ENCODE peak calls at places on chromosomes 4 and X, in nine cellular contexts. C, Y, B, H, O, I, D, R and Q are unnamed samples.

GRCh38 chr4:74423101-74423500 is 21.8 kb upstream of the AREG start:
- DNase-seq in C (no peak), Y (no peak), B (peak; percentile 65), H (no peak), O (peak; percentile 28), I (no peak), D (no peak), R (no peak), Q (no peak)

GRCh38 chrX:11272290-11272689 is 20.9 kb upstream of the AMELX start:
- DNase-seq in C (no peak), Y (no peak), B (no peak), H (no peak), O (no peak), I (no peak), D (no peak), R (no peak), Q (no peak)

GRCh38 chr4:3291411-3291968 is 1.3 kb upstream of the RGS12 start:
- DNase-seq in C (no peak), Y (peak; percentile 38), B (peak; percentile 40), H (no peak), O (peak; percentile 32), I (no peak), D (peak; percentile 91), R (no peak), Q (no peak)

GRCh38 chr4:179867300-179867878 is 2375.8 kb upstream of the TENM3 start:
- DNase-seq in C (peak; percentile 83), Y (no peak), B (peak; percentile 81), H (peak; percentile 1), O (peak; percentile 80), I (no peak), D (no peak), R (no peak), Q (peak; percentile 32)

GRCh38 chrX:23341452-23341851 is 6.8 kb downstream of the PTCHD1 start:
- DNase-seq in C (no peak), Y (no peak), B (peak; percentile 49), H (no peak), O (peak; percentile 28), I (no peak), D (no peak), R (no peak), Q (no peak)

GRCh38 chrX:68894513-68895338 is 65.9 kb downstream of the EFNB1 start:
- DNase-seq in C (peak; percentile 74), Y (peak; percentile 63), B (peak; percentile 60), H (peak; percentile 55), O (peak; percentile 77), I (no peak), D (peak; percentile 89), R (no peak), Q (no peak)

GRCh38 chr4:7187691-7188090 is 4.6 kb upstream of the SORCS2 start:
- DNase-seq in C (peak; percentile 2), Y (no peak), B (no peak), H (no peak), O (no peak), I (no peak), D (peak; percentile 68), R (no peak), Q (no peak)

GRCh38 chr4:16597829-16598228 is 300.6 kb downstream of the LDB2 start:
- DNase-seq in C (no peak), Y (no peak), B (peak; percentile 9), H (no peak), O (no peak), I (no peak), D (no peak), R (no peak), Q (no peak)

GRCh38 chr4:88719381-88719780 is 21.8 kb upstream of the NAP1L5 start:
- DNase-seq in C (no peak), Y (no peak), B (no peak), H (no peak), O (no peak), I (no peak), D (no peak), R (no peak), Q (no peak)

GRCh38 chr4:146134761-146135160 is 40.8 kb upstream of the LSM6 start:
- DNase-seq in C (no peak), Y (no peak), B (no peak), H (no peak), O (no peak), I (no peak), D (no peak), R (no peak), Q (no peak)

GRCh38 chr4:185587444-185588161 is 52.3 kb upstream of the PDLIM3 start:
- DNase-seq in C (no peak), Y (no peak), B (no peak), H (no peak), O (peak; percentile 61), I (no peak), D (peak; percentile 89), R (peak; percentile 36), Q (no peak)

GRCh38 chr4:153152453-153153338 is 51.5 kb upstream of the TRIM2 start:
- DNase-seq in C (peak; percentile 81), Y (peak; percentile 33), B (peak; percentile 73), H (peak; percentile 30), O (peak; percentile 67), I (peak; percentile 58), D (peak; percentile 87), R (no peak), Q (peak; percentile 25)

GRCh38 chrX:106894978-106895452 is 8.1 kb downstream of the RIPPLY1 start:
- DNase-seq in C (no peak), Y (no peak), B (peak; percentile 47), H (peak; percentile 9), O (no peak), I (no peak), D (no peak), R (no peak), Q (no peak)

GRCh38 chr4:186104114-186104894 is at the start of gene FAM149A:
- DNase-seq in C (peak; percentile 19), Y (peak; percentile 38), B (peak; percentile 73), H (peak; percentile 35), O (peak; percentile 37), I (no peak), D (no peak), R (peak; percentile 20), Q (peak; percentile 27)

DNA sequence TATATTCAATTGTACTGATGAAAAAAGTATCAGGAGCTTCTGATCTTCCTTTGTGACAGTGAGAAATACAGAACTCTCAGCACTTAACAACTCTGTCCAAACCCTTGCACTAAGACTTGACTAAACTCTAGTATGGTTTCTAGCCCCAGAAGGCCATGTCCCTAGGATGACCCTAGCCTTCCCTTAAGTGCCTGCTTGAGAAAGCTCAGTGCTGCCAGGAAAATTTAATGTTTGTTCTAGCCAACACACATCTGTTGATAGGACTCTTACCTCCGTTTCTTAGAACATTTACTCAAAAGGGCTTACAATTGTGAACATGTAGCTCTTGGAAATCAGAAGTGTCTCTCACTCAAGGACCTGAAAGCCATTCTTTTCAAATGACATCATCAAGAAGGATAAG is 1055.2 kb upstream of the FTHL17 start:
- DNase-seq in C (no peak), Y (no peak), B (no peak), H (no peak), O (peak; percentile 36), I (no peak), D (no peak), R (no peak), Q (no peak)
- TF ChIP-seq CTCF in C (no peak), Y (no peak), B (no peak), H (no peak), O (no peak), I (no peak), D (no peak), R (no peak), Q (no peak)

DNA sequence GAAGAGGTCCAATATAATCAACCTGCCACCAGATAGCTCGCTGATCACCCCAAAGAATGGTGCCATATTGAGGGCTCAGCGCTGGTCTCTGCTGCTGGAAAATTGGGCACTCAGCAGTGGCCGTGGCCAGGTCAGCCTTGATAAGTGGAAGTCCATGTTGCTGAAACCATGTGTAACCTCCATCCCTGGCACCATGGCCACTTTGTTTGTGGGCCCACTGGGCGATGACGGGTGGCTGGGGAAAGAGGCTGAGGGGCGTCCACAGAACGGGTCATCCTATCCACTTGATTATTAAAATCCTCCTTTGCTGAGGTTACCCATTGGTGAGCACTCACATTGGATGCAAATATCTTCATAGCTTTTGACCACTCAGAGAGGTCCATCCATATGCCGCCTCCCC is 7.7 kb downstream of the F8A2 start:
- DNase-seq in C (no peak), Y (no peak), B (no peak), H (no peak), O (no peak), I (no peak), D (peak; percentile 48), R (no peak), Q (no peak)
- TF ChIP-seq CTCF in C (no peak), Y (no peak), B (no peak), H (no peak), O (no peak), I (no peak), D (no peak), R (no peak), Q (no peak)

DNA sequence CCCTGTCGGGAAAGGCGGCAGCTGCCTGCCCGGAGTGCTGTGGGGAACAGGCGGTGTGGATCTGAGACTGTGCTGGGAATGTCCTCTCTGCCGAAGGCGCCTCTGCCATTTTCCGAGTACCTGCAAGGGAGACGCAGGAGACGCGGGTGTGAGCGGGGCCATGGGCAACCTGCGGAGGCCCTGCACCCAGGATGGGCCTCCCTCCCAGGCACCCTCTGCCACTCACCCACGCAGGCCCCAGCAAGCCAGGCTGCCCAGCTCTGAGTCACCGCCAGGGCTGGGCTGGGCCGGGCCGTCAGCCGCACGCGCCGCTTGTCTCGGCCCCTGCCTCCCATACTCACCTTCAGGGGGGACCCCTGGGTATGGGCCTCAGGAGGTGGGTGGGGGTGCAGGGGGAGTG is 3.5 kb upstream of the FGFR3 start:
- DNase-seq in C (no peak), Y (no peak), B (no peak), H (no peak), O (no peak), I (no peak), D (no peak), R (no peak), Q (no peak)
- TF ChIP-seq CTCF in C (no peak), Y (no peak), B (no peak), H (no peak), O (no peak), I (no peak), D (no peak), R (no peak), Q (no peak)

DNA sequence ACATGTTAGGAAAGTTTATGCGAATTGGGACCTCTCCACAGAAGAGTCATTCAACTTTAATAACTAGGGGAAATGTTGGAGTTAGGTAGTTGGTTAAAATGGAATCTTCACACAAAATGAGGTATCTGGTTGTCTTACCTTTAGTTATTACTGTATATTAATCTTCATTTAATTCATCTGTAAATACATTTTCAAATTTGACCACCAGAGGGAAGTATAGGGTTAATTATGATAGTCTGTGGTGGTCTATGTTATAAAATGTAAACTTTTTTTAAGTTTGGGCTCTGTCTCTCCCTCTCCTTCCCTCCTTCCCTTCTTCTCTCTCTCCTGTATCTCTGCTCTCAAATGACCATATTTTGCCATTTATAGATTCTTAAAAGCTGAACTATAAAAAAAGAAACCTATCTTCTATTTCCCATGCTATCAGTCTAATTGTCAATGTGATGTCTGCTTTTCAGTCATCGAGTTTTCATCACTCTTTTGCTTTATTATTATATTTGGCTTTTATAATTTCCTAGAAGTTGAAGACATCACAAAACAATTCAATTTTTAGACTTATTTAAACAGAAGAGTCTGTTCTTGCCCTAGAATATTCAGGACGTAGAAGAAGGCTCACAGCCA is 49.8 kb downstream of the TMEM144 start:
- DNase-seq in C (no peak), Y (no peak), B (peak; percentile 40), H (no peak), O (peak; percentile 28), I (no peak), D (no peak), R (no peak), Q (no peak)
- TF ChIP-seq CTCF in C (peak; percentile 25), Y (peak; percentile 42), B (peak; percentile 58), H (peak; percentile 39), O (peak; percentile 36), I (peak; percentile 24), D (no peak), R (no peak), Q (peak; percentile 60)